ENCODE peak calls at places on chromosomes 13 and 19, in five cellular contexts. S is stimulated activated CD8-positive, alpha-beta memory T cell treated with anti-CD3 and anti-CD28 coated beads, Interleukin-2, amount 100 ng/mL, for 48 hours; G is EH; L is adrenal gland; Z is LoVo. N is an unnamed sample.

GRCh38 chr13:106101201-106101600 is 434.3 kb downstream of the EFNB2 start:
- DNase-seq in S (no peak), G (no peak), L (no peak), Z (peak), N (no peak)

GRCh38 chr19:371501-372160 is 27.0 kb upstream of the MIER2 start:
- DNase-seq in S (no peak), G (peak), L (no peak), Z (no peak), N (no peak)

GRCh38 chr19:48724796-48725753 is 5.5 kb upstream of the MAMSTR start:
- DNase-seq in S (no peak), G (peak), L (peak), Z (peak), N (no peak)

GRCh38 chr19:18646535-18647370 is 9.9 kb downstream of the KLHL26 start:
- DNase-seq in S (no peak), G (no peak), L (no peak), Z (no peak), N (no peak)

GRCh38 chr13:79775830-79776229 is 294.9 kb downstream of the NDFIP2 start:
- DNase-seq in S (no peak), G (peak), L (peak), Z (peak), N (peak)

GRCh38 chr13:37074703-37075102 is 15.2 kb upstream of the SUPT20H start:
- DNase-seq in S (no peak), G (peak), L (no peak), Z (peak), N (no peak)

GRCh38 chr13:112885782-112886268 is 83.2 kb upstream of the MCF2L start:
- DNase-seq in S (no peak), G (peak), L (peak), Z (peak), N (peak)

GRCh38 chr19:10228393-10228792 is 2.7 kb downstream of the S1PR2 start:
- DNase-seq in S (no peak), G (no peak), L (no peak), Z (no peak), N (no peak)

GRCh38 chr13:109610517-109610916 is 175.9 kb downstream of the IRS2 start:
- DNase-seq in S (peak), G (peak), L (peak), Z (no peak), N (peak)

GRCh38 chr19:20107301-20107700 is 29.5 kb downstream of the ZNF90 start:
- DNase-seq in S (no peak), G (no peak), L (no peak), Z (no peak), N (no peak)

GRCh38 chr13:75482070-75482819 is at the start of gene TBC1D4:
- DNase-seq in S (peak), G (peak), L (peak), Z (peak), N (peak)

GRCh38 chr19:40270362-40271089 is 14.6 kb downstream of the AKT2 start:
- DNase-seq in S (no peak), G (no peak), L (no peak), Z (no peak), N (no peak)

GRCh38 chr13:113928701-113929627 is 44.9 kb downstream of the C13orf46 start:
- DNase-seq in S (no peak), G (peak), L (peak), Z (no peak), N (peak)

GRCh38 chr13:40549500-40550094 is 116.8 kb downstream of the FOXO1 start:
- DNase-seq in S (no peak), G (peak), L (no peak), Z (no peak), N (no peak)

GRCh38 chr13:99481357-99481756 is 19.9 kb upstream of the TM9SF2 start:
- DNase-seq in S (no peak), G (no peak), L (no peak), Z (no peak), N (no peak)

GRCh38 chr19:20661150-20661819 is at the start of gene ZNF626:
- DNase-seq in S (peak), G (peak), L (peak), Z (no peak), N (peak)

GRCh38 chr19:3478409-3479176 is 1.7 kb downstream of the SMIM24 start:
- DNase-seq in S (no peak), G (no peak), L (no peak), Z (no peak), N (no peak)

GRCh38 chr19:10292206-10292788 is 2.5 kb downstream of the ICAM5 start:
- DNase-seq in S (peak), G (peak), L (peak), Z (peak), N (peak)

GRCh38 chr13:45695198-45695730 is 6.9 kb upstream of the CBY2 start:
- DNase-seq in S (no peak), G (no peak), L (no peak), Z (no peak), N (no peak)

GRCh38 chr19:16527971-16528521 is 14.2 kb downstream of the CHERP start:
- DNase-seq in S (no peak), G (peak), L (peak), Z (no peak), N (no peak)

N was measured in left colon.